ENCODE peak calls at places on chromosomes 5 and 9, in nine cellular contexts. V is Kasumi-1; A is activated CD8-positive, alpha-beta T cell treated with anti-CD3 and anti-CD28 coated beads, Interleukin-2, amount 10 ng/mL, durations not matched to agents 7 days and 5 days; I is hippocampal formation; E is iris pigment epithelial cell; Z is islet precursor cell; U is epithelial cell of esophagus; M is T-helper 2 cell; T is NCI-H2029. X is an unnamed sample.

GRCh38 chr5:160470437-160471341 is 49.0 kb downstream of the PTTG1 start:
- DNase-seq in M (peak), T (no peak), V (peak), I (no peak), A (no peak), U (no peak), Z (no peak), E (peak), X (no peak)

GRCh38 chr5:154756871-154757646 is 1.9 kb downstream of the LARP1 start:
- DNase-seq in Z (peak), A (peak), M (peak), U (peak), V (no peak), I (peak), T (no peak), E (peak), X (peak)

GRCh38 chr5:172583931-172584511 is 57.0 kb upstream of the NEURL1B start:
- DNase-seq in T (no peak), U (no peak), I (no peak), E (no peak), Z (no peak), V (no peak), A (no peak), M (no peak), X (no peak)

GRCh38 chr9:94533155-94533554 is 21.7 kb upstream of the PCAT7 start:
- DNase-seq in V (no peak), U (no peak), I (no peak), E (no peak), Z (no peak), M (no peak), A (no peak), T (no peak), X (no peak)

GRCh38 chr9:105620996-105621395 is 41.3 kb upstream of the TAL2 start:
- DNase-seq in I (peak), E (no peak), T (no peak), V (no peak), A (no peak), Z (no peak), U (no peak), M (no peak), X (no peak)

GRCh38 chr5:5063533-5063953 is 76.6 kb upstream of the ADAMTS16 start:
- DNase-seq in Z (peak), M (no peak), T (no peak), I (no peak), U (no peak), A (no peak), V (no peak), E (no peak), X (no peak)

GRCh38 chr5:122162100-122162499 is 32.8 kb downstream of the ZNF474 start:
- DNase-seq in M (no peak), I (no peak), U (no peak), A (no peak), E (no peak), T (no peak), Z (no peak), V (no peak), X (no peak)

GRCh38 chr9:36450110-36450732 is 50.2 kb upstream of the RNF38 start:
- DNase-seq in A (peak), M (peak), V (peak), E (peak), I (peak), T (peak), U (peak), Z (no peak), X (peak)

GRCh38 chr9:105243015-105243686 is 1.3 kb upstream of the SLC44A1 start:
- DNase-seq in E (peak), U (no peak), I (no peak), M (no peak), Z (peak), T (no peak), A (no peak), V (no peak), X (no peak)

GRCh38 chr9:93905473-93906133 is 49.6 kb downstream of the BARX1 start:
- DNase-seq in M (no peak), U (no peak), E (no peak), A (no peak), T (no peak), V (no peak), I (no peak), Z (no peak), X (no peak)

GRCh38 chr5:68195137-68195536 is 20.4 kb upstream of the PIK3R1 start:
- DNase-seq in V (no peak), I (no peak), M (no peak), Z (no peak), A (no peak), T (no peak), E (no peak), U (no peak), X (no peak)

GRCh38 chr5:154368041-154368800 is 77.6 kb upstream of the SAP30L start:
- DNase-seq in Z (peak), V (no peak), E (peak), M (no peak), U (peak), T (no peak), I (no peak), A (no peak), X (peak)

GRCh38 chr9:93676310-93677054 is 100.1 kb downstream of the PHF2 start:
- DNase-seq in V (no peak), M (no peak), I (no peak), U (no peak), E (no peak), Z (peak), A (no peak), T (no peak), X (no peak)

GRCh38 chr9:36584626-36585460 is 12.1 kb downstream of the MELK start:
- DNase-seq in V (no peak), U (peak), I (no peak), A (no peak), Z (peak), M (no peak), E (peak), T (no peak), X (no peak)

GRCh38 chr9:110346325-110346724 is 8.7 kb upstream of the TXNDC8 start:
- DNase-seq in I (no peak), E (no peak), Z (no peak), T (no peak), V (no peak), U (no peak), M (no peak), A (no peak), X (no peak)

GRCh38 chr5:119453045-119453383 is 717 bp downstream of the HSD17B4 start:
- DNase-seq in Z (no peak), E (peak), M (peak), U (peak), V (peak), I (peak), T (peak), A (no peak), X (no peak)

GRCh38 chr9:133473743-133474142 is 5.2 kb downstream of the SLC2A6 start:
- DNase-seq in Z (no peak), V (no peak), A (no peak), T (no peak), E (no peak), M (no peak), U (no peak), I (no peak), X (no peak)

GRCh38 chr5:155767480-155767879 is 559.5 kb upstream of the SGCD start:
- DNase-seq in M (peak), T (no peak), V (no peak), I (no peak), E (no peak), A (no peak), Z (no peak), U (peak), X (no peak)

GRCh38 chr5:155263381-155263780 is 249.8 kb downstream of the KIF4B start:
- DNase-seq in A (no peak), V (no peak), U (peak), M (no peak), I (no peak), E (no peak), T (no peak), Z (peak), X (no peak)

GRCh38 chr5:122118356-122118948 is 10.9 kb upstream of the ZNF474 start:
- DNase-seq in U (peak), I (no peak), A (no peak), V (no peak), Z (no peak), T (no peak), M (no peak), E (no peak), X (no peak)

GRCh38 chr5:139845846-139846681 is 50.5 kb downstream of the PSD2 start:
- DNase-seq in U (no peak), A (no peak), E (no peak), V (no peak), T (no peak), I (peak), M (no peak), Z (no peak), X (no peak)

GRCh38 chr5:37615184-37615583 is 224.7 kb downstream of the GDNF start:
- DNase-seq in I (no peak), Z (no peak), E (peak), M (no peak), A (no peak), U (peak), T (no peak), V (no peak), X (no peak)

GRCh38 chr5:120532835-120533234 is 68.7 kb downstream of the PRR16 start:
- DNase-seq in Z (peak), M (no peak), T (no peak), U (no peak), A (no peak), I (no peak), E (no peak), V (no peak), X (no peak)

GRCh38 chr9:92426501-92426900 is 2.2 kb upstream of the OMD start:
- DNase-seq in M (no peak), U (no peak), V (no peak), E (no peak), A (no peak), T (no peak), Z (no peak), I (no peak), X (no peak)

GRCh38 chr9:16074962-16075361 is 522.1 kb downstream of the CCDC171 start:
- DNase-seq in Z (no peak), M (no peak), T (no peak), A (no peak), V (peak), I (no peak), E (peak), U (no peak), X (no peak)

GRCh38 chr5:3320317-3320865 is 275.2 kb upstream of the IRX1 start:
- DNase-seq in M (no peak), Z (no peak), A (no peak), V (no peak), T (no peak), U (no peak), I (no peak), E (no peak), X (no peak)

GRCh38 chr9:121609845-121610637 is 41.4 kb upstream of the DAB2IP start:
- DNase-seq in I (no peak), U (peak), T (peak), E (peak), V (no peak), A (no peak), M (no peak), Z (peak), X (peak)

X was measured in T47D.